ENCODE peak calls at places on chromosome 16, in four cellular contexts. L is GM12865, H is endodermal cell, R is ovary. X is an unnamed sample.

GRCh38 chr16:77660311-77660710 is 62.0 kb upstream of the NUDT7 start:
- DNase-seq in L (peak), H (peak), R (no peak), X (no peak)

GRCh38 chr16:26598061-26598460 is 468.7 kb upstream of the C16orf82 start:
- DNase-seq in L (peak), H (peak), R (no peak), X (no peak)

GRCh38 chr16:20851601-20852000 is 45.3 kb downstream of the REXO5 start:
- DNase-seq in L (no peak), H (no peak), R (peak), X (no peak)

GRCh38 chr16:72877374-72878028 is 170.4 kb downstream of the ZFHX3 start:
- DNase-seq in L (no peak), H (peak), R (no peak), X (no peak)

GRCh38 chr16:19118938-19119431 is 5.2 kb downstream of the ITPRIPL2 start:
- DNase-seq in L (peak), H (no peak), R (peak), X (no peak)

GRCh38 chr16:23552171-23552570 is 5.0 kb downstream of the EARS2 start:
- DNase-seq in L (no peak), H (peak), R (no peak), X (no peak)

GRCh38 chr16:17287401-17287800 is 183.4 kb downstream of the XYLT1 start:
- DNase-seq in L (no peak), H (no peak), R (no peak), X (no peak)

GRCh38 chr16:89505204-89506112 is 2.7 kb upstream of the SPG7 start:
- DNase-seq in L (peak), H (no peak), R (peak), X (peak)

GRCh38 chr16:68472581-68472980 is 24.3 kb upstream of the SMPD3 start:
- DNase-seq in L (no peak), H (peak), R (no peak), X (no peak)

GRCh38 chr16:17359778-17360177 is 111.0 kb downstream of the XYLT1 start:
- DNase-seq in L (peak), H (no peak), R (no peak), X (no peak)

GRCh38 chr16:76175718-76176117 is 101.5 kb upstream of the CNTNAP4 start:
- DNase-seq in L (no peak), H (no peak), R (no peak), X (no peak)

GRCh38 chr16:82639666-82640336 is 13.0 kb downstream of the CDH13 start:
- DNase-seq in L (peak), H (peak), R (no peak), X (peak)
- TF ChIP-seq CTCF in L (peak), H (peak), R (no peak), X (peak)

DNA sequence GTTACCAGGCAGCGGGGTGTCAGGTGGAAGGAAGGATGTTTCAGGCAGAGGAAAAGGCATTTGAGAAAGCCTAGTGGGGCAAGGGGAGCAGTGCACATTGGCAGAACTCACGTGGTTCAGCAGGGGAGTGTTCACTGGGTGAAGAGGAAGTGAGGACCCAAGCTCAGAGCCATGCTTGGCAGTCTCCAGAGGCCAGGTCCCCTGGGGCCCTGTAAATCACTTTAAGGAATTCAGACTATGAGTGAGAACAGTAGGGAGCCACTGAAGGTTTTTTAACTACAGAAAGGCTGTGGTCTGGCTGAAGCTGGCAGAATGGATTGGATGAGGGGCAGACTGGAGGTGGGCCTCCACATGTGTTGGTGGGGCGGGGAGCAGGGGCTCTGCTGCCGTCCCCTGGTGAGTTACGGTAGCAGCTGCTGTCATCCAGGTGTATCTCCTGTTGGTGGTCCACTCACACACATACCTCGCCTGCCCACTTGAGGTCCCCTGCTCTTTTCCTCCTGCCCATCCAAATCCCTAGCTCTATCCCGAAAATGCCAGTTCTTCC is 5.1 kb downstream of the CLEC16A start:
- DNase-seq in L (peak), H (peak), R (no peak), X (no peak)
- TF ChIP-seq CTCF in L (peak), H (peak), R (no peak), X (no peak)

DNA sequence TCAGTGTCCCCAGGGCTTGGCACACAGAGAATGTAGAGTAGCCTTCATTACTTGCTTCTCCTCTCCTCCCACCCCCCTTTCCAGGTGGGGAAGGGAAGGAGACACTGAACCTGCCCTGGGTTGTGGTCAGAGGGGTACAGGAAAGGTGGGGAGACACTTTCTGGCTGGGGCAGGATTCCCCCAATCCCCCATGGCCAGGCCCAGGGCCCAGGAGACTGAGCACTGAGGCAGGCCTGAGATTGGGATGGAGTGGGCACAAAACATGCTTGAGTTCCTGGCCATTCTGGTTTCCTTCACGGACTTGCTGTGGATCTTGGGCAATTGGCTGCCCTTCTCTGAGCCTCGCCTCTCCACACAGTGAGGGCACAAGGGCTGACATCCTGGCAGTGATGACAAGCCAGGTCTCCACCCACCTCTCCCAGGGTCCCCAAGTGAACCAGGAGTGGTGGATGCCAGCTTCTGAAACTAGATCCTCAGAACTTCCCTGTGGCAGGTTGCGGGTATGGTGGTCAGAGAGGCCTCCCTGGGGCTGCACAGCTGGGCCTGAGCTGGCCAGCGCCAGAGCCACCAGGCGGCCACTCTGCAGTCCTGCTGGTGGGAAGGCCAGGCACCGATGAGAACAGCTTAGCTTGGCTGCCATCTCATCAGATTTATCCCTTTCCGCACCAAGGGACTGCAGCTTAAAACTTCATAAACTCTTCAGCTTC is 9.3 kb downstream of the ZNF629 start:
- DNase-seq in L (no peak), H (peak), R (no peak), X (no peak)
- TF ChIP-seq CTCF in L (no peak), H (peak), R (no peak), X (no peak)

DNA sequence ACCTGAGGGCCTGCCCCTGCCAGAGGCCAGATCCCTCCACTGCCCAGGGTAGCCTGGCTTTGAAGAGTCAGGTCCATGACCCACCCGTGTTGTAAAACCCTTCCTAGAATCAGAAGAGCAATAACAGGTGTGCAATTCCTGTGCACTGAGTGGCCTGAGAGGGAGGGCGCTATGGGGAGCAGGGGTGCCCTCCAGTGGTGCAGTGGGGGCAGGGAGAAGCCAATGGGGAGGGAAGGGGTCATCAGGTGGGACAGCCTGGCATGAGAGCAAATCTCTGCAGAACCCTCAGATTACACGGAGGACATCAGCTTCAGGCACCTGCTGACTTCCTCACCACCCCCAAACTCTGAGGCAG is 72.9 kb upstream of the ZNF469 start:
- DNase-seq in L (no peak), H (no peak), R (no peak), X (no peak)
- TF ChIP-seq CTCF in L (no peak), H (peak), R (no peak), X (no peak)

DNA sequence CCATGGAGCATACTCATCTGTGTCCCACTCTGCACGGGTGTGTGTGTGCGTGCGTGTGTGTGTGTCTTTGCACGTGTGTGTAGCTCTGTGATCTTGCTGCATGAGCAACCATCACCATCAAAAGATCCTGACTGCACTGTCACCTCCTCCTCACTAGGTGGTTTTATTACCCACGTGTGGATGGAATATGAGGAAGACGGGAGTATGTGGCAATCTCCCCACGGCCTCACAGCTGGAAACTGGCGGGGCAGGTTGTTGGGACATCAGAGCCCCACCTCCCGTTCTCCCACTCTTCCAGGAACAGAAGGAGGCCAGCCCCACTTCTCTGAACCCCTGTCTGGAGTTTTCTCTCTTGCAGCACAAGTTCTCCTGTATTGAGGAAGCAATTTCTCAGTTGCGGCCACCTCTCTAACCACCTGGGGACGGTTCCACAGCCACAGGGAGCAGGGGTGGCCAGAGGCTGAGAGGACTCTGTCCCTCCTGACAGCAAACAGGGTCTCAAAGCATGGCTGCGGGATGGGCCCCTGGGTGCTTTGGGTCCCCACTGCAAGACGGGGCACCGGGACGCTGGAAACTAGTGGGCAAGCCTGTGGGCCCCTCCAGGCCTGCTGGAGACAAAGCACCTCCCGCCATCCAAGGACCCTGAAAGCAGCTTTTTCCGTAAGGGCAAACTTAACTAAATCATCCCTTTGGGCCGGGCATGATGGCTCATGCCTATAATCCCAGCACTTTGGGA is 27.9 kb upstream of the ATP2C2 start:
- DNase-seq in L (no peak), H (no peak), R (no peak), X (no peak)
- TF ChIP-seq CTCF in L (no peak), H (peak), R (no peak), X (no peak)

DNA sequence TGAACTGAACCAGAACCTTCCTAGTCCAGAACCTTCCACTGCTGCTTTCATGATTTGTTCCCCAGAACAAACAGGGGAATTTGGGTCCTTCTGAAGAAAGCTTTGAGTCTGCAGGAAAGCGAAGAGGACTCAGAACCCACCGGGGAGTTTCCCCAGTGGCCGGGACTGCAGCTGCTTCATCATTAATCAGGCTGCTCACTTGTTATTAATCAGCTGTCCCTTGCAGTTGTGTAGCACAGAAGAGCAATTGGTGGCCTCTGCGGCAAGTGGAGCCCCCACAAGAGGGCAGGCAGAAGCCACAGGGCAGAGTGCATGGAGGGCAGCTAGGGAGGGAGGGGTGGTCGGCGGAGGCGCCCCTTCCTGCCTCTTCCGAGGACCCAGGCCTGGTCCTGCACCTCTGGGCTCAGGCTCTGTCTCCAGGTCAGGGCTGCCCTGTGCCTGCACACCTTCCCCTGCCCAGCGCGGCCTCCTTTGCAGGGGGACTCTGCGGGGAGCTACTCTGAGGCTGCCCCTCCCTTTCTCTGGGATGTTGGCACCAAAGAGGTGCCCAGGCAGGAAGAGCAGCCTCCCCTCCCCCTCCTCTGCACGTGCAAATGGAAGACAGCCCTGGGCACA is 6.9 kb downstream of the CCL17 start:
- DNase-seq in L (peak), H (no peak), R (no peak), X (peak)
- TF ChIP-seq CTCF in L (no peak), H (peak), R (no peak), X (no peak)

DNA sequence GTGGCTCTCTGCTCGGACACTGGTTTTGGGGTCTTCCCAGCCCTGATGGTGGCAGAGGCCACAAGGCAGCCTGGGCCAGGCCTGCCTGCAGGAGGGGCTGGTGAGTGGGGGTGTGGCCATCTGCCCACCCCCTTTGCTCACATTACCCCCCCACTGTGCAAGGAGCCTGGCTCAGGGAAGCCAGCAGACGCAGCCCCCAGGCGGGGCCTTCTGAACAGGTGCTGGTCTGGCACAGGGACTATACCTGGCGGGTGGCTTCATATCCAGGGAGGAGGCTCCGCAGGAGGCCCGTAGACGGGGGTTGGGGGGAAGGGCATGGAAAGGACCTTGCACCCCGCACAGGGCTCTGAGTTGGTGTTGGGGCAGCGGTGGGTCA is 10.7 kb upstream of the ZFPM1 start:
- DNase-seq in L (no peak), H (peak), R (no peak), X (no peak)
- TF ChIP-seq CTCF in L (no peak), H (no peak), R (no peak), X (no peak)

GRCh38 chr16:1341495-1342388 is 8.3 kb downstream of the BAIAP3 start:
- DNase-seq in L (no peak), H (no peak), R (no peak), X (no peak)

GRCh38 chr16:1344499-1344898 is 7.2 kb downstream of the TSR3 start:
- DNase-seq in L (no peak), H (no peak), R (no peak), X (no peak)

GRCh38 chr16:1342526-1343427 is 8.9 kb downstream of the TSR3 start:
- DNase-seq in L (peak), H (peak), R (peak), X (peak)

GRCh38 chr16:1345087-1345486 is 6.6 kb downstream of the TSR3 start:
- DNase-seq in L (no peak), H (no peak), R (no peak), X (no peak)

DNA sequence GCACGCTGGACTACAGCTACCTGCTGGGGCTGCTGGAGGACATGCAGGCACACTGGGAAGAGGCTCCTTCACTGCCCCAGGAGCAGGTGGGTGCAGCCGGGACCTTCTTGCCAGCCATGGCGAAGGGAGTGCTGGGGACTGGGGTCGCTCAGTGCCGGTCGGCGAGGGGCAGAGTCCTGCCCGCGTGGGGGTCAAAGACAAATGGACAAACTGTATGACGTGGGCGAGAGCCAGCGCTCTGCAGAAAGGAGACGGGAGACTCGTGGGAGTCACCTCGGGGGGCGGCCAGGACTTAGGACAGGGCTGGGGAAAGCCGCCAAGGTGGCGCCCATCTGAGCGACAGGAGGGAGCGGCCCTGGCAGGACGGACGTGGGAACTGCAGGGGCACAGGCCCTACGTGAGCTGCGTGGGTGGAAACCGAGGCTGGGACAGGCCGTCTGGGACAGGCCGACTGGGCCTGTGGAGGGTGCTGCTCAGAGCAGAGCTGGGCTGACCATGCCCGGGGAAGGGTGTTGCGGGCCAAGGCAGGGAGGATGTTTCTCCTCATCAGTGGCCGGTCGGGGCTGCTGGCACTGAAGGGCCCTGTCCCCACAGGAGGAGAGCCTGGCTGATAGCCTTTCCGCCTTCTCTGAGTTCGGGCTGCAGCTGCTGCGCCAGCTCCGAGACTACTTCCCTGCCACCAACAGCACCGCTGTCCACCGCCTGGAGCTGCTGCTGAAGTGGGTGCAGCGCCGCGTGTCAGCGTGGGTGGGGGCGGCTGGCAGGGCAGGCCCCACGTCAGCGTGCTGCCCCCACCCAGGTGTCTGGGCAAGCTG is 8.0 kb downstream of the TSR3 start:
- DNase-seq in L (no peak), H (no peak), R (no peak), X (no peak)
- TF ChIP-seq CTCF in L (no peak), H (no peak), R (no peak), X (no peak)

DNA sequence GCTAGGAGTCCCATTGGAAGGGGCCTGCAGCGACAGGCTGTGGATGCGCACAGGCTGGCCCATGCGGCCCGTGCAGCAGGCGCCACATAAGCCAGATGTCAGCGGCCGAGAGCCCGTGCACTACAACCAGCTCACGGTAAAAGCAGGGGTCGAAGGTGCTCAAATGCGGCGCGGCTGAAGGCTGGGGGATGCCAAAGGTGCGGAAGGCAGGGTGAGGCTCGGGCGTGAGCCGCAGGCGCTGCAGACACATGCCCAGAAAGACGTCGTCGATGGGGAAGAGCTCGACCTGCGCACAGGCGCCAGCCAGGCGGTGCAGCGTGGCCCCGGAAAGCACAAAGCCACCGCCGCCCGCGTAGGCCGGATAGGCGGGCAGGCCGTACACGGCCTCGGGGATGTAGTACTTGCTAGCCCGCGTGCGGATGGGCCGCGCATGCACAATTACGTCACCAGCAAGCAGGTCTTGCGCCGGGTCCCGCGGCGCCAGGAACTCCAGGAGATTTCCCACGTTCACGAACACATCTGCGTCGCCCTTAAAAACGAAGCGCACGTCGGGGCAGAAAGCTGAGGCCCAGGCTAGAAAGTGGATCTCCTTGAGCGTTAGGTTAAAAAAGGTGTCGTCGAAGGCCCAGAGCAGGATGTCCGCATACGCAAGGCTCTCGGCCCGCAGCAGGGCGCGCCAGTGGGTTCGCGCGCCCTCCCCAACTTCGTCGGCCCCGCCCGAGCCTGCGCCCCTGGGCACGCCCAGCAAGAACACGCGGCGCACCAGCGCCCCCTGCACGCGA is 1.3 kb downstream of the B3GNT9 start:
- DNase-seq in L (no peak), H (no peak), R (no peak), X (no peak)
- TF ChIP-seq CTCF in L (no peak), H (peak), R (no peak), X (no peak)